ENCODE peak calls at places on chromosome 12, in eight cellular contexts. J is HS-5; A is HuH-7.5; V is HEK293T; X is stromal cell of bone marrow; G is ACHN; N is aorta; W is CD8-positive, alpha-beta T cell. B is an unnamed sample.

GRCh38 chr12:115224031-115224430 is 540.1 kb upstream of the TBX3 start:
- DNase-seq in J (no peak), A (no peak), V (no peak), X (no peak), G (no peak), N (no peak), W (no peak), B (no peak)

GRCh38 chr12:88509347-88509746 is 70.9 kb downstream of the KITLG start:
- DNase-seq in J (no peak), A (no peak), V (no peak), X (no peak), G (no peak), N (no peak), W (no peak), B (no peak)

GRCh38 chr12:50865266-50865665 is 22.5 kb downstream of the TMPRSS12 start:
- DNase-seq in J (no peak), A (no peak), V (no peak), X (no peak), G (no peak), N (no peak), W (no peak), B (no peak)

GRCh38 chr12:1910468-1910867 is 8.0 kb downstream of the CACNA2D4 start:
- DNase-seq in J (no peak), A (no peak), V (no peak), X (no peak), G (no peak), N (no peak), W (no peak), B (no peak)

GRCh38 chr12:6553051-6553868 is 2.6 kb downstream of the IFFO1 start:
- DNase-seq in J (no peak), A (no peak), V (no peak), X (peak), G (peak), N (peak), W (no peak), B (peak)

GRCh38 chr12:65534105-65534841 is 255.8 kb downstream of the MSRB3 start:
- DNase-seq in J (no peak), A (no peak), V (no peak), X (no peak), G (no peak), N (no peak), W (no peak), B (no peak)

GRCh38 chr12:94049718-94050117 is 98.7 kb upstream of the PLXNC1 start:
- DNase-seq in J (no peak), A (no peak), V (no peak), X (no peak), G (no peak), N (no peak), W (no peak), B (no peak)

GRCh38 chr12:12837025-12837872 is 24.1 kb downstream of the DDX47 start:
- DNase-seq in J (no peak), A (peak), V (peak), X (peak), G (peak), N (peak), W (peak), B (peak)

GRCh38 chr12:45050331-45050750 is 558 bp downstream of the DBX2 start:
- DNase-seq in J (no peak), A (no peak), V (no peak), X (no peak), G (no peak), N (no peak), W (no peak), B (no peak)

GRCh38 chr12:131854861-131855476 is 26.8 kb downstream of the MMP17 start:
- DNase-seq in J (no peak), A (no peak), V (no peak), X (no peak), G (no peak), N (peak), W (no peak), B (no peak)

GRCh38 chr12:74051848-74052247 is 485.8 kb upstream of the ATXN7L3B start:
- DNase-seq in J (no peak), A (no peak), V (no peak), X (no peak), G (no peak), N (no peak), W (no peak), B (no peak)

GRCh38 chr12:122878780-122879612 is 16.9 kb downstream of the VPS37B start:
- DNase-seq in J (no peak), A (no peak), V (no peak), X (no peak), G (no peak), N (no peak), W (no peak), B (no peak)

GRCh38 chr12:102167821-102168605 is 29.6 kb downstream of the PMCH start:
- DNase-seq in J (no peak), A (no peak), V (no peak), X (no peak), G (no peak), N (no peak), W (no peak), B (no peak)

GRCh38 chr12:29616664-29617409 is 119.4 kb upstream of the OVCH1 start:
- DNase-seq in J (peak), A (no peak), V (no peak), X (peak), G (no peak), N (no peak), W (no peak), B (no peak)

GRCh38 chr12:100611031-100611430 is 37.5 kb downstream of the GAS2L3 start:
- DNase-seq in J (no peak), A (no peak), V (no peak), X (no peak), G (no peak), N (no peak), W (no peak), B (no peak)

GRCh38 chr12:94875525-94875924 is 128.0 kb downstream of the NDUFA12 start:
- DNase-seq in J (no peak), A (peak), V (peak), X (no peak), G (peak), N (no peak), W (no peak), B (no peak)

GRCh38 chr12:32780111-32780510 is 24.4 kb upstream of the YARS2 start:
- DNase-seq in J (no peak), A (no peak), V (no peak), X (no peak), G (no peak), N (no peak), W (no peak), B (no peak)

GRCh38 chr12:92786045-92786444 is 83.3 kb downstream of the PLEKHG7 start:
- DNase-seq in J (no peak), A (no peak), V (no peak), X (peak), G (no peak), N (no peak), W (no peak), B (no peak)

GRCh38 chr12:46299846-46300245 is 31.0 kb upstream of the SLC38A1 start:
- DNase-seq in J (no peak), A (no peak), V (no peak), X (no peak), G (no peak), N (no peak), W (no peak), B (no peak)

GRCh38 chr12:119229837-119230236 is 51.1 kb downstream of the HSPB8 start:
- DNase-seq in J (no peak), A (peak), V (peak), X (peak), G (peak), N (peak), W (no peak), B (no peak)

GRCh38 chr12:12896261-12896660 is 4.9 kb downstream of the GPRC5A start:
- DNase-seq in J (no peak), A (no peak), V (no peak), X (peak), G (peak), N (no peak), W (no peak), B (peak)

GRCh38 chr12:15856097-15856982 is 25.8 kb upstream of the STRAP start:
- DNase-seq in J (peak), A (no peak), V (peak), X (peak), G (peak), N (no peak), W (peak), B (no peak)

GRCh38 chr12:119699199-119699765 is 31.3 kb downstream of the PRKAB1 start:
- DNase-seq in J (no peak), A (no peak), V (no peak), X (peak), G (peak), N (no peak), W (no peak), B (peak)

GRCh38 chr12:111529424-111530368 is 69.4 kb downstream of the ATXN2 start:
- DNase-seq in J (peak), A (peak), V (peak), X (peak), G (peak), N (peak), W (peak), B (peak)

GRCh38 chr12:39972119-39972518 is 133.8 kb downstream of the SLC2A13 start:
- DNase-seq in J (no peak), A (no peak), V (no peak), X (peak), G (no peak), N (no peak), W (no peak), B (peak)

GRCh38 chr12:88334271-88334670 is 192.2 kb downstream of the TMTC3 start:
- DNase-seq in J (peak), A (no peak), V (no peak), X (peak), G (no peak), N (no peak), W (no peak), B (no peak)

GRCh38 chr12:118650586-118650960 is 274.2 kb downstream of the SUDS3 start:
- DNase-seq in J (no peak), A (no peak), V (no peak), X (no peak), G (no peak), N (no peak), W (no peak), B (no peak)

GRCh38 chr12:114662512-114663177 is 21.3 kb downstream of the TBX3 start:
- DNase-seq in J (peak), A (no peak), V (no peak), X (peak), G (peak), N (peak), W (peak), B (peak)

B was measured in AG09309.